ENCODE peak calls at places on chromosomes 13 and 19, in four cellular contexts. L is breast epithelium, H is mesendoderm, R is psoas muscle. C is an unnamed sample. For H3K4me1, the result is how much of the 10 kb centered on the place peaks cover.

GRCh38 chr19:56637976-56638555 is 4.9 kb upstream of the SMIM17 start:
- DNase-seq in L (peak), H (peak), R (peak), C (peak)

GRCh38 chr13:110361365-110361911 is 54.4 kb downstream of the COL4A2 start:
- DNase-seq in H (no peak), L (no peak), R (peak), C (peak)

GRCh38 chr13:50393641-50394040 is 378.4 kb downstream of the KCNRG start:
- DNase-seq in H (peak), L (no peak), R (no peak), C (no peak)

GRCh38 chr13:43153436-43154082 is 130.2 kb downstream of the DNAJC15 start:
- DNase-seq in R (no peak), H (peak), L (no peak), C (no peak)

GRCh38 chr19:17553256-17553655 is 2.2 kb upstream of the COLGALT1 start:
- DNase-seq in H (no peak), L (no peak), R (peak), C (peak)

GRCh38 chr13:49836516-49836915 is 44.0 kb upstream of the KPNA3 start:
- DNase-seq in H (peak), R (no peak), L (no peak), C (no peak)

GRCh38 chr19:12825259-12826131 is 8.9 kb downstream of the RTBDN start:
- DNase-seq in H (peak), R (no peak), L (no peak), C (no peak)

GRCh38 chr13:99087954-99088491 is 110.2 kb upstream of the DOCK9 start:
- DNase-seq in L (no peak), R (no peak), H (no peak), C (no peak)

GRCh38 chr13:49183672-49184315 is 36.3 kb upstream of the MLNR start:
- DNase-seq in L (no peak), H (peak), R (no peak), C (no peak)

GRCh38 chr13:62473944-62474237 is 1058.2 kb upstream of the PCDH20 start:
- DNase-seq in R (no peak), H (no peak), L (no peak), C (no peak)

GRCh38 chr13:113410472-113411201 is 42.7 kb downstream of the ADPRHL1 start:
- DNase-seq in R (peak), H (peak), L (no peak), C (no peak)

GRCh38 chr19:58482372-58482771 is 6.2 kb downstream of the ZNF446 start:
- DNase-seq in L (no peak), H (no peak), R (no peak), C (no peak)

GRCh38 chr13:20127563-20128458 is 33.0 kb downstream of the GJA3 start:
- DNase-seq in H (peak), L (peak), R (peak), C (peak)

GRCh38 chr13:96029002-96029401 is 24.2 kb downstream of the UGGT2 start:
- DNase-seq in H (no peak), R (no peak), L (no peak), C (no peak)

GRCh38 chr19:18419195-18419698 is at the start of gene SSBP4:
- DNase-seq in R (peak), H (peak), L (no peak), C (peak)

GRCh38 chr13:28489975-28490550 is 4.9 kb downstream of the FLT1 start:
- DNase-seq in L (no peak), H (peak), R (no peak), C (no peak)

GRCh38 chr13:94705081-94705751 is 7.1 kb downstream of the SOX21 start:
- DNase-seq in H (no peak), R (no peak), L (no peak), C (no peak)

GRCh38 chr13:23905766-23906165 is 8.5 kb upstream of the C1QTNF9B start:
- DNase-seq in R (no peak), H (no peak), L (no peak), C (no peak)

GRCh38 chr19:23260956-23261355 is 10.8 kb upstream of the ZNF724 start:
- DNase-seq in R (no peak), L (no peak), H (no peak), C (no peak)
- H3K4me1 ChIP-seq in R (under half), L (under half), H (under half), C (under half)

GRCh38 chr19:14434543-14435319 is 1.6 kb downstream of the PKN1 start:
- DNase-seq in H (no peak), R (peak), L (no peak), C (peak)
- H3K4me3 ChIP-seq in H (no peak), R (peak), L (peak), C (peak)

GRCh38 chr19:22144394-22144793 is 52.4 kb downstream of the ZNF676 start:
- DNase-seq in H (peak), R (no peak), L (no peak), C (no peak)

GRCh38 chr19:22137791-22138190 is 59.0 kb downstream of the ZNF676 start:
- DNase-seq in H (no peak), R (no peak), L (no peak), C (no peak)

DNA sequence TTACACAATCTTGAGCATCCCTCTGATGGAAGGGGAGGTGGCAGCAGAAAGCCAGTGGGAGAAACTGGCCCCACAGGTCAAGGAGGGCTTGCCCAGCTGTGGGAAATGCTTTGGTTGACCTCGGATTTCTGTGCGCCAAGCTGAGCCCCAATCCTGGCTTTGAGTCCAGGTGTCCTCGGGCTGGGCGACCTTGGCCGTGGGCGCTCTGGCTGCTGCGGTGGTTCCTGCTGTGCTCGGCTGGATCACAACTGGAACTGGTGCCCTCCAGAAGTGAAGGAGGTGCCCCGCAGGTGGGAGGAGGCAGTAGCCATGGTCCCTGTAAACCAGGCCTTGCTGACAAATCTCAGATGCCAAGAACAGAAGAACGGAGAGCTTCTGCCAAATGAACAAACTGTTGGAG is 56.4 kb downstream of the ZNF676 start:
- DNase-seq in L (no peak), H (no peak), R (no peak), C (no peak)
- H3K4me1 ChIP-seq in L (under half), H (under half), R (under half), C (under half)

GRCh38 chr13:111937763-111938375 is 129.1 kb upstream of the SOX1 start:
- DNase-seq in L (no peak), R (no peak), H (no peak), C (no peak)

GRCh38 chr13:111938743-111939142 is 128.2 kb upstream of the SOX1 start:
- DNase-seq in H (no peak), R (no peak), L (no peak), C (no peak)

GRCh38 chr13:111941845-111942447 is 125.0 kb upstream of the SOX1 start:
- DNase-seq in H (no peak), L (no peak), R (no peak), C (no peak)

GRCh38 chr13:111940892-111941291 is 126.1 kb upstream of the SOX1 start:
- DNase-seq in L (no peak), H (no peak), R (no peak), C (no peak)

GRCh38 chr13:111939285-111940278 is 127.4 kb upstream of the SOX1 start:
- DNase-seq in L (no peak), H (no peak), R (no peak), C (no peak)
- H3K4me3 ChIP-seq in L (no peak), H (no peak), R (no peak), C (no peak)

GRCh38 chr13:74105871-74106270 is 28.3 kb downstream of the KLF12 start:
- DNase-seq in H (no peak), R (no peak), L (no peak), C (no peak)
- H3K4me1 ChIP-seq in H (under half), R (under half), L (under half), C (under half)

DNA sequence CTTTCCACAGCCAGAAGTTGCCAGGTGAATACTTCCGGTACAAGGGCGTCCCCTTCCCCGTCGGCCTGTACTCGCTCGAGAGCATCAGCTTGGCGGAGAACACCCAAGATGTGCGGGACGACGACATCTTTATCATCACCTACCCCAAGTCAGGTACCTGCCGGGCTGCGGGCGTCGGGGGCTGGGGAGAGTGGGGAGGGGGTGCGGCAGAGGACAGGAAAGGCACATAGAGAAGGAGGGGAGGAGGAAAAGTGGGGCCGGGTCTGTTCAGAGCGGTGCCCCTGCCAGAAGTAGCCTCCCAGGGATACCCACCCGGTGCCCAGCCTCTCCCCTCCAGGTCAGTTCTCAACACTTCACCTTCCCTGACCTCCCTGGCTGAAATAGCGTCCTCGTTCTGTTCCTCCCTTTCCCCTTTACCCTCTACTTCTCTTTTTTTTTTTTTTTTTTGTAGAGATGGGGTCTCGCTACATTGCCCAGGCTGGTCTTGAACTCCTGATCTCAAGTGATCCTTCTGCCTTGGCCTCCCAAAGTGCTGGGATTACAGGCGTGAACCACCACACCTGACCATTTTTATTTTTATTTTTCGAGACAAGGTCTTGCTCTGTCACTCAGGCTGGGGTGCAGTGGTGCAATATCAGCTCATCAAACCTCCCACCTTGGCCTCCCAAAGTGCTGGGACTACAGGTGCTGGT is 24.1 kb downstream of the SULT2B1 start:
- DNase-seq in H (no peak), L (no peak), R (no peak), C (no peak)
- H3K4me3 ChIP-seq in H (no peak), L (no peak), R (no peak), C (no peak)

C was measured in right cardiac atrium.